ENCODE peak calls at places on chromosome 14, in ten cellular contexts. V, E, A, G, R, I, T, N, H and W are unnamed samples.

GRCh38 chr14:104968541-104969401 is 9.4 kb downstream of the AHNAK2 start:
- DNase-seq in V (peak), E (no peak), A (no peak), G (no peak), R (no peak), I (no peak), T (no peak), N (no peak), H (no peak), W (peak)

GRCh38 chr14:22333408-22334274 is 255.4 kb downstream of the DAD1 start:
- DNase-seq in V (peak), E (no peak), A (no peak), G (no peak), R (no peak), I (peak), T (no peak), N (peak), H (no peak), W (peak)

GRCh38 chr14:80955434-80955939 is at the start of gene TSHR:
- DNase-seq in V (no peak), E (no peak), A (no peak), G (no peak), R (no peak), I (no peak), T (no peak), N (no peak), H (peak), W (peak)

GRCh38 chr14:74400328-74400727 is 25.7 kb downstream of the SYNDIG1L start:
- DNase-seq in V (peak), E (no peak), A (no peak), G (no peak), R (no peak), I (no peak), T (no peak), N (no peak), H (no peak), W (peak)

GRCh38 chr14:101395779-101396178 is 165.5 kb upstream of the DIO3 start:
- DNase-seq in V (no peak), E (no peak), A (no peak), G (no peak), R (no peak), I (no peak), T (no peak), N (no peak), H (no peak), W (no peak)

GRCh38 chr14:105487986-105488777 is 1.5 kb downstream of the CRIP1 start:
- DNase-seq in V (no peak), E (peak), A (no peak), G (no peak), R (no peak), I (no peak), T (peak), N (no peak), H (no peak), W (no peak)

GRCh38 chr14:63991833-63992232 is 139.0 kb downstream of the SYNE2 start:
- DNase-seq in V (no peak), E (no peak), A (no peak), G (no peak), R (no peak), I (no peak), T (no peak), N (no peak), H (no peak), W (no peak)

GRCh38 chr14:103230021-103230420 is 104.0 kb upstream of the EIF5 start:
- DNase-seq in V (no peak), E (no peak), A (no peak), G (no peak), R (no peak), I (no peak), T (no peak), N (no peak), H (no peak), W (no peak)

GRCh38 chr14:89399594-89400068 is 17.4 kb downstream of the FOXN3 start:
- DNase-seq in V (peak), E (no peak), A (no peak), G (no peak), R (no peak), I (peak), T (no peak), N (no peak), H (no peak), W (peak)

GRCh38 chr14:32512813-32513212 is 183.7 kb downstream of the AKAP6 start:
- DNase-seq in V (no peak), E (no peak), A (no peak), G (no peak), R (no peak), I (no peak), T (no peak), N (no peak), H (no peak), W (no peak)